ENCODE peak calls at places on chromosomes 3 and 15, in four cellular contexts. Q, L, D and T are unnamed samples.

GRCh38 chr3:11244131-11244677 is 28.0 kb upstream of the ATG7 start:
- DNase-seq in L (peak), D (no peak), Q (no peak), T (no peak)

GRCh38 chr3:71132995-71133730 is 450.4 kb downstream of the FOXP1 start:
- DNase-seq in L (no peak), Q (no peak), D (peak), T (no peak)

GRCh38 chr3:186459108-186459467 is 85.1 kb downstream of the CRYGS start:
- DNase-seq in D (no peak), L (no peak), Q (no peak), T (no peak)

GRCh38 chr15:58748040-58748786 is 1.3 kb downstream of the ADAM10 start:
- DNase-seq in L (no peak), D (no peak), Q (no peak), T (no peak)

GRCh38 chr3:126468028-126468891 is 7.4 kb downstream of the ZXDC start:
- DNase-seq in D (no peak), L (no peak), Q (no peak), T (no peak)

GRCh38 chr3:151726016-151726415 is 7.7 kb upstream of the AADACL2 start:
- DNase-seq in Q (no peak), L (no peak), D (no peak), T (no peak)

GRCh38 chr15:100310511-100310910 is 31.3 kb downstream of the ADAMTS17 start:
- DNase-seq in Q (no peak), L (no peak), D (no peak), T (no peak)

GRCh38 chr3:101829066-101829830 is 20.1 kb upstream of the NFKBIZ start:
- DNase-seq in Q (no peak), L (no peak), D (no peak), T (no peak)

GRCh38 chr15:35557544-35557943 is 11.6 kb upstream of the DPH6 start:
- DNase-seq in D (no peak), Q (peak), L (peak), T (no peak)

GRCh38 chr15:101359365-101359947 is 64.4 kb upstream of the SNRPA1 start:
- DNase-seq in Q (no peak), L (peak), D (peak), T (no peak)